ENCODE peak calls at places on chromosomes 16 and 17, in six cellular contexts. N is LoVo, J is renal cortical epithelial cell, X is Peyer's patch, U is fibroblast of lung, Y is B cell. L is an unnamed sample.

GRCh38 chr17:77098884-77099545 is 41.8 kb upstream of the SEC14L1 start:
- DNase-seq in N (no peak), J (peak; percentile 85), X (no peak), U (peak; percentile 69), Y (no peak), L (no peak)

GRCh38 chr17:79833110-79833450 is 6.2 kb downstream of the CBX4 start:
- DNase-seq in N (no peak), J (no peak), X (no peak), U (no peak), Y (no peak), L (no peak)

GRCh38 chr17:80453980-80454556 is 22.3 kb downstream of the NPTX1 start:
- DNase-seq in N (no peak), J (no peak), X (no peak), U (no peak), Y (peak; percentile 31), L (peak; percentile 46)

GRCh38 chr16:15607700-15608396 is 35.1 kb downstream of the MARF1 start:
- DNase-seq in N (no peak), J (peak; percentile 58), X (no peak), U (peak; percentile 73), Y (no peak), L (no peak)

GRCh38 chr17:48878920-48879898 is 13.4 kb upstream of the ATP5MC1 start:
- DNase-seq in N (peak; percentile 75), J (peak; percentile 57), X (no peak), U (peak; percentile 41), Y (peak; percentile 78), L (peak; percentile 85)

GRCh38 chr16:31200821-31201510 is 1.6 kb downstream of the PYCARD start:
- DNase-seq in N (no peak), J (no peak), X (no peak), U (no peak), Y (peak; percentile 51), L (peak; percentile 49)

GRCh38 chr16:46748775-46749705 is 896 bp upstream of the MYLK3 start:
- DNase-seq in N (no peak), J (no peak), X (no peak), U (no peak), Y (no peak), L (no peak)

GRCh38 chr17:16493470-16494048 is 1.6 kb upstream of the LRRC75A start:
- DNase-seq in N (no peak), J (no peak), X (no peak), U (no peak), Y (no peak), L (no peak)

GRCh38 chr17:29021251-29021650 is 15.4 kb upstream of the SEZ6 start:
- DNase-seq in N (no peak), J (no peak), X (no peak), U (no peak), Y (no peak), L (no peak)

GRCh38 chr17:77323413-77324171 is 182.8 kb downstream of the SEC14L1 start:
- DNase-seq in N (no peak), J (no peak), X (peak; percentile 55), U (peak; percentile 62), Y (peak; percentile 67), L (peak; percentile 77)

GRCh38 chr17:2084766-2085647 is 30.1 kb downstream of the HIC1 start:
- DNase-seq in N (no peak), J (peak; percentile 43), X (peak; percentile 87), U (peak; percentile 71), Y (no peak), L (no peak)

GRCh38 chr16:26605872-26606271 is 460.9 kb upstream of the C16orf82 start:
- DNase-seq in N (no peak), J (no peak), X (no peak), U (no peak), Y (no peak), L (no peak)

GRCh38 chr17:49748791-49749190 is 15.1 kb downstream of the FAM117A start:
- DNase-seq in N (no peak), J (peak; percentile 85), X (no peak), U (no peak), Y (peak; percentile 55), L (no peak)